ENCODE peak calls at places on chromosomes 13 and 19, in eight cellular contexts. One of them, this sample, is unnamed.

GRCh38 chr13:98517576-98518310 is 59.2 kb downstream of the STK24 start:
- DNase-seq in iPS DF 6.9: no peak
- DNase-seq in CD4-positive, CD25-positive, alpha-beta regulatory T cell: peak; percentile 66
- DNase-seq in tibial artery: no peak
- DNase-seq in small intestine: no peak
- DNase-seq in body of pancreas: no peak
- DNase-seq in lower lobe of right lung: no peak
- DNase-seq in SK-N-SH: no peak
- DNase-seq in this sample: no peak

GRCh38 chr19:45729774-45730388 is 815 bp downstream of the FBXO46 start:
- DNase-seq in tibial artery: no peak
- DNase-seq in SK-N-SH: no peak
- DNase-seq in iPS DF 6.9: no peak
- DNase-seq in body of pancreas: no peak
- DNase-seq in lower lobe of right lung: no peak
- DNase-seq in small intestine: peak; percentile 20
- DNase-seq in CD4-positive, CD25-positive, alpha-beta regulatory T cell: no peak
- DNase-seq in this sample: no peak

GRCh38 chr19:8192227-8192820 is 16.8 kb upstream of the CERS4 start:
- DNase-seq in lower lobe of right lung: no peak
- DNase-seq in tibial artery: no peak
- DNase-seq in SK-N-SH: no peak
- DNase-seq in small intestine: no peak
- DNase-seq in iPS DF 6.9: no peak
- DNase-seq in body of pancreas: no peak
- DNase-seq in CD4-positive, CD25-positive, alpha-beta regulatory T cell: no peak
- DNase-seq in this sample: no peak

GRCh38 chr19:50720921-50721291 is 1.3 kb upstream of the SHANK1 start:
- DNase-seq in lower lobe of right lung: no peak
- DNase-seq in CD4-positive, CD25-positive, alpha-beta regulatory T cell: no peak
- DNase-seq in SK-N-SH: no peak
- DNase-seq in body of pancreas: no peak
- DNase-seq in small intestine: no peak
- DNase-seq in tibial artery: no peak
- DNase-seq in iPS DF 6.9: no peak
- DNase-seq in this sample: no peak

GRCh38 chr19:32168111-32168510 is 177.3 kb upstream of the ZNF507 start:
- DNase-seq in CD4-positive, CD25-positive, alpha-beta regulatory T cell: no peak
- DNase-seq in iPS DF 6.9: no peak
- DNase-seq in lower lobe of right lung: no peak
- DNase-seq in SK-N-SH: no peak
- DNase-seq in tibial artery: no peak
- DNase-seq in small intestine: no peak
- DNase-seq in body of pancreas: no peak
- DNase-seq in this sample: no peak

GRCh38 chr19:13128583-13128982 is 10.5 kb downstream of the NACC1 start:
- DNase-seq in SK-N-SH: no peak
- DNase-seq in body of pancreas: no peak
- DNase-seq in lower lobe of right lung: no peak
- DNase-seq in tibial artery: no peak
- DNase-seq in iPS DF 6.9: no peak
- DNase-seq in small intestine: no peak
- DNase-seq in CD4-positive, CD25-positive, alpha-beta regulatory T cell: no peak
- DNase-seq in this sample: no peak

GRCh38 chr13:21361123-21361522 is 98.0 kb downstream of the ZDHHC20 start:
- DNase-seq in body of pancreas: no peak
- DNase-seq in CD4-positive, CD25-positive, alpha-beta regulatory T cell: no peak
- DNase-seq in small intestine: no peak
- DNase-seq in lower lobe of right lung: no peak
- DNase-seq in SK-N-SH: no peak
- DNase-seq in tibial artery: no peak
- DNase-seq in iPS DF 6.9: no peak
- DNase-seq in this sample: no peak

GRCh38 chr13:106331116-106331515 is 204.3 kb downstream of the EFNB2 start:
- DNase-seq in SK-N-SH: no peak
- DNase-seq in body of pancreas: no peak
- DNase-seq in lower lobe of right lung: no peak
- DNase-seq in CD4-positive, CD25-positive, alpha-beta regulatory T cell: no peak
- DNase-seq in iPS DF 6.9: no peak
- DNase-seq in tibial artery: no peak
- DNase-seq in small intestine: no peak
- DNase-seq in this sample: no peak

GRCh38 chr19:14416743-14417214 is 2.4 kb downstream of the DDX39A start:
- DNase-seq in tibial artery: peak; percentile 65
- DNase-seq in small intestine: peak; percentile 83
- DNase-seq in iPS DF 6.9: no peak
- DNase-seq in CD4-positive, CD25-positive, alpha-beta regulatory T cell: no peak
- DNase-seq in lower lobe of right lung: no peak
- DNase-seq in body of pancreas: no peak
- DNase-seq in SK-N-SH: no peak
- DNase-seq in this sample: no peak

GRCh38 chr19:13526552-13526951 is 20.3 kb upstream of the CACNA1A start:
- DNase-seq in tibial artery: no peak
- DNase-seq in iPS DF 6.9: no peak
- DNase-seq in CD4-positive, CD25-positive, alpha-beta regulatory T cell: no peak
- DNase-seq in lower lobe of right lung: no peak
- DNase-seq in body of pancreas: no peak
- DNase-seq in SK-N-SH: no peak
- DNase-seq in small intestine: peak; percentile 7
- DNase-seq in this sample: no peak

GRCh38 chr13:24683833-24684599 is 3.8 kb downstream of the ATP12A start:
- DNase-seq in CD4-positive, CD25-positive, alpha-beta regulatory T cell: peak; percentile 52
- DNase-seq in iPS DF 6.9: peak; percentile 61
- DNase-seq in small intestine: peak; percentile 54
- DNase-seq in SK-N-SH: peak; percentile 91
- DNase-seq in body of pancreas: peak; percentile 68
- DNase-seq in lower lobe of right lung: peak; percentile 65
- DNase-seq in tibial artery: peak; percentile 54
- DNase-seq in this sample: no peak

GRCh38 chr19:34220472-34221063 is 33.8 kb upstream of the GARRE1 start:
- DNase-seq in CD4-positive, CD25-positive, alpha-beta regulatory T cell: peak; percentile 43
- DNase-seq in SK-N-SH: peak; percentile 67
- DNase-seq in lower lobe of right lung: no peak
- DNase-seq in body of pancreas: peak; percentile 73
- DNase-seq in iPS DF 6.9: peak; percentile 31
- DNase-seq in tibial artery: peak; percentile 75
- DNase-seq in small intestine: peak; percentile 73
- DNase-seq in this sample: no peak

GRCh38 chr13:51158923-51159322 is 47.8 kb upstream of the C13orf42 start:
- DNase-seq in iPS DF 6.9: no peak
- DNase-seq in body of pancreas: no peak
- DNase-seq in SK-N-SH: no peak
- DNase-seq in lower lobe of right lung: no peak
- DNase-seq in small intestine: no peak
- DNase-seq in CD4-positive, CD25-positive, alpha-beta regulatory T cell: no peak
- DNase-seq in tibial artery: no peak
- DNase-seq in this sample: no peak

GRCh38 chr19:51798958-51799310 is 4.0 kb downstream of the FPR3 start:
- DNase-seq in body of pancreas: no peak
- DNase-seq in tibial artery: peak; percentile 42
- DNase-seq in iPS DF 6.9: no peak
- DNase-seq in lower lobe of right lung: peak; percentile 70
- DNase-seq in CD4-positive, CD25-positive, alpha-beta regulatory T cell: no peak
- DNase-seq in small intestine: no peak
- DNase-seq in SK-N-SH: no peak
- DNase-seq in this sample: no peak

GRCh38 chr19:18306903-18307681 is 15.8 kb downstream of the LSM4 start:
- DNase-seq in iPS DF 6.9: no peak
- DNase-seq in SK-N-SH: peak; percentile 11
- DNase-seq in CD4-positive, CD25-positive, alpha-beta regulatory T cell: no peak
- DNase-seq in small intestine: no peak
- DNase-seq in tibial artery: no peak
- DNase-seq in lower lobe of right lung: no peak
- DNase-seq in body of pancreas: no peak
- DNase-seq in this sample: no peak

GRCh38 chr13:96650301-96650886 is 343.9 kb downstream of the OXGR1 start:
- DNase-seq in small intestine: no peak
- DNase-seq in CD4-positive, CD25-positive, alpha-beta regulatory T cell: no peak
- DNase-seq in body of pancreas: no peak
- DNase-seq in SK-N-SH: no peak
- DNase-seq in lower lobe of right lung: no peak
- DNase-seq in tibial artery: no peak
- DNase-seq in iPS DF 6.9: no peak
- DNase-seq in this sample: peak; percentile 82

GRCh38 chr19:752652-753517 is 2.0 kb downstream of the MISP start:
- DNase-seq in SK-N-SH: no peak
- DNase-seq in small intestine: peak; percentile 97
- DNase-seq in tibial artery: peak; percentile 39
- DNase-seq in body of pancreas: no peak
- DNase-seq in iPS DF 6.9: no peak
- DNase-seq in lower lobe of right lung: peak; percentile 87
- DNase-seq in CD4-positive, CD25-positive, alpha-beta regulatory T cell: no peak
- DNase-seq in this sample: peak; percentile 90

GRCh38 chr19:10061717-10062310 is 24.3 kb upstream of the SHFL start:
- DNase-seq in body of pancreas: no peak
- DNase-seq in lower lobe of right lung: no peak
- DNase-seq in iPS DF 6.9: no peak
- DNase-seq in small intestine: no peak
- DNase-seq in CD4-positive, CD25-positive, alpha-beta regulatory T cell: no peak
- DNase-seq in tibial artery: no peak
- DNase-seq in SK-N-SH: no peak
- DNase-seq in this sample: no peak

GRCh38 chr13:91567485-91568207 is 169.2 kb downstream of the GPC5 start:
- DNase-seq in SK-N-SH: no peak
- DNase-seq in lower lobe of right lung: no peak
- DNase-seq in CD4-positive, CD25-positive, alpha-beta regulatory T cell: no peak
- DNase-seq in iPS DF 6.9: no peak
- DNase-seq in tibial artery: no peak
- DNase-seq in small intestine: no peak
- DNase-seq in body of pancreas: no peak
- DNase-seq in this sample: no peak

GRCh38 chr13:112844879-112845278 is 124.1 kb upstream of the MCF2L start:
- DNase-seq in lower lobe of right lung: no peak
- DNase-seq in small intestine: no peak
- DNase-seq in iPS DF 6.9: no peak
- DNase-seq in SK-N-SH: no peak
- DNase-seq in body of pancreas: no peak
- DNase-seq in CD4-positive, CD25-positive, alpha-beta regulatory T cell: no peak
- DNase-seq in tibial artery: no peak
- DNase-seq in this sample: no peak

GRCh38 chr19:4557186-4557970 is 2.1 kb downstream of the SEMA6B start:
- DNase-seq in lower lobe of right lung: no peak
- DNase-seq in iPS DF 6.9: no peak
- DNase-seq in CD4-positive, CD25-positive, alpha-beta regulatory T cell: no peak
- DNase-seq in SK-N-SH: peak; percentile 69
- DNase-seq in tibial artery: no peak
- DNase-seq in body of pancreas: no peak
- DNase-seq in small intestine: no peak
- DNase-seq in this sample: no peak

GRCh38 chr19:4556574-4557185 is 2.8 kb downstream of the SEMA6B start:
- DNase-seq in small intestine: no peak
- DNase-seq in CD4-positive, CD25-positive, alpha-beta regulatory T cell: no peak
- DNase-seq in body of pancreas: no peak
- DNase-seq in lower lobe of right lung: no peak
- DNase-seq in iPS DF 6.9: no peak
- DNase-seq in tibial artery: no peak
- DNase-seq in SK-N-SH: peak; percentile 98
- DNase-seq in this sample: no peak

GRCh38 chr19:4554717-4555116 is 4.8 kb downstream of the SEMA6B start:
- DNase-seq in body of pancreas: no peak
- DNase-seq in iPS DF 6.9: no peak
- DNase-seq in CD4-positive, CD25-positive, alpha-beta regulatory T cell: no peak
- DNase-seq in SK-N-SH: no peak
- DNase-seq in lower lobe of right lung: no peak
- DNase-seq in tibial artery: no peak
- DNase-seq in small intestine: no peak
- DNase-seq in this sample: no peak

GRCh38 chr19:4553775-4554174 is 5.7 kb downstream of the SEMA6B start:
- DNase-seq in lower lobe of right lung: no peak
- DNase-seq in body of pancreas: no peak
- DNase-seq in SK-N-SH: no peak
- DNase-seq in CD4-positive, CD25-positive, alpha-beta regulatory T cell: no peak
- DNase-seq in tibial artery: no peak
- DNase-seq in iPS DF 6.9: no peak
- DNase-seq in small intestine: no peak
- DNase-seq in this sample: no peak

GRCh38 chr19:4555657-4556561 is 3.6 kb downstream of the SEMA6B start:
- DNase-seq in small intestine: no peak
- DNase-seq in body of pancreas: no peak
- DNase-seq in tibial artery: no peak
- DNase-seq in lower lobe of right lung: no peak
- DNase-seq in iPS DF 6.9: no peak
- DNase-seq in CD4-positive, CD25-positive, alpha-beta regulatory T cell: no peak
- DNase-seq in SK-N-SH: peak; percentile 77
- DNase-seq in this sample: no peak
- H3K4me3 ChIP-seq in small intestine: no peak overlapping the region
- H3K4me3 ChIP-seq in body of pancreas: no peak overlapping the region
- H3K4me3 ChIP-seq in tibial artery: no peak overlapping the region
- H3K4me3 ChIP-seq in lower lobe of right lung: no peak overlapping the region
- H3K4me3 ChIP-seq in iPS DF 6.9: no peak overlapping the region
- H3K4me3 ChIP-seq in CD4-positive, CD25-positive, alpha-beta regulatory T cell: no peak overlapping the region
- H3K4me3 ChIP-seq in SK-N-SH: peak overlapping the region; percentile 1
- H3K4me3 ChIP-seq in this sample: no peak overlapping the region

GRCh38 chr19:4326215-4326836 is 12.3 kb downstream of the STAP2 start:
- DNase-seq in SK-N-SH: peak; percentile 10
- DNase-seq in body of pancreas: no peak
- DNase-seq in lower lobe of right lung: no peak
- DNase-seq in iPS DF 6.9: no peak
- DNase-seq in small intestine: no peak
- DNase-seq in CD4-positive, CD25-positive, alpha-beta regulatory T cell: no peak
- DNase-seq in tibial artery: no peak
- DNase-seq in this sample: no peak
- H3K4me3 ChIP-seq in SK-N-SH: peak overlapping the region; percentile 54
- H3K4me3 ChIP-seq in body of pancreas: no peak overlapping the region
- H3K4me3 ChIP-seq in lower lobe of right lung: no peak overlapping the region
- H3K4me3 ChIP-seq in iPS DF 6.9: peak overlapping the region; percentile 49
- H3K4me3 ChIP-seq in small intestine: no peak overlapping the region
- H3K4me3 ChIP-seq in CD4-positive, CD25-positive, alpha-beta regulatory T cell: no peak overlapping the region
- H3K4me3 ChIP-seq in tibial artery: no peak overlapping the region
- H3K4me3 ChIP-seq in this sample: no peak overlapping the region

DNA sequence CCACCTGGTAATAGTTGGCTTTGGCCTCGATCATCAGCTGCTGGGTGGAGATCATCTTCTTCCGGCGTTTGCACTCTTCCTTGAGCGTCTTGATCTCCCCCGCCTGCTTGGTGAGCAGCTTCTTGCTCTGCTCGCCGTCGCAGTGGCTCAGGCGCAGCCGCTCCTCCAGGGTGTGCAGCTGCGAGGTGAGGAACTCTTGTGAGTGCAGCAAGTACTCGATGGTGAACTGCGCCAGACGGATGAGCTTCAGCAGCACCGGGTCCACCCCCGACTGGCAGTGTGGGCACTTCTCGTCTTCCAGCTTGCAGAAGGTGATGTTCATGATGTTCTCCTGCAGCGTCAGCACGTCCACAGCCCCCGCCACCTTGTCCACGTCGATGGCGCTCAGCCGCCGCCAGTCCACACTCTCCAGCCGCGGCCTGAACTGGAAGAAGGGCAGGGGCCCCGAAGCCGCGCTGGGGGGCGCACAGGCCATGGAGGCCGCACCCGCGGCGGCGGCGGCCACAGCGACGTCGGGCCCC is 3.2 kb downstream of the DZIP1 start:
- DNase-seq in iPS DF 6.9: no peak
- DNase-seq in small intestine: peak; percentile 16
- DNase-seq in lower lobe of right lung: no peak
- DNase-seq in SK-N-SH: no peak
- DNase-seq in tibial artery: no peak
- DNase-seq in body of pancreas: no peak
- DNase-seq in CD4-positive, CD25-positive, alpha-beta regulatory T cell: no peak
- DNase-seq in this sample: no peak
- H3K4me3 ChIP-seq in iPS DF 6.9: peak overlapping the region; percentile 31
- H3K4me3 ChIP-seq in small intestine: peak overlapping the region; percentile 47
- H3K4me3 ChIP-seq in lower lobe of right lung: peak overlapping the region; percentile 43
- H3K4me3 ChIP-seq in SK-N-SH: no peak overlapping the region
- H3K4me3 ChIP-seq in tibial artery: peak overlapping the region; percentile 70
- H3K4me3 ChIP-seq in body of pancreas: no peak overlapping the region
- H3K4me3 ChIP-seq in CD4-positive, CD25-positive, alpha-beta regulatory T cell: no peak overlapping the region
- H3K4me3 ChIP-seq in this sample: peak overlapping the region; percentile 32

GRCh38 chr19:36256853-36257511 is 42.1 kb downstream of the ZNF146 start:
- DNase-seq in iPS DF 6.9: no peak
- DNase-seq in body of pancreas: no peak
- DNase-seq in CD4-positive, CD25-positive, alpha-beta regulatory T cell: no peak
- DNase-seq in lower lobe of right lung: no peak
- DNase-seq in small intestine: no peak
- DNase-seq in SK-N-SH: peak; percentile 66
- DNase-seq in tibial artery: no peak
- DNase-seq in this sample: no peak
- H3K4me3 ChIP-seq in iPS DF 6.9: no peak overlapping the region
- H3K4me3 ChIP-seq in body of pancreas: no peak overlapping the region
- H3K4me3 ChIP-seq in CD4-positive, CD25-positive, alpha-beta regulatory T cell: no peak overlapping the region
- H3K4me3 ChIP-seq in lower lobe of right lung: peak overlapping the region; percentile 54
- H3K4me3 ChIP-seq in small intestine: no peak overlapping the region
- H3K4me3 ChIP-seq in SK-N-SH: peak overlapping the region; percentile 57
- H3K4me3 ChIP-seq in tibial artery: peak overlapping the region; percentile 22
- H3K4me3 ChIP-seq in this sample: peak overlapping the region; percentile 27

This sample was measured in kidney epithelial cell.